ENCODE peak calls at places on chromosomes 3 and 15, in five cellular contexts. A is ELR, E is neuronal stem cell, M is foreskin melanocyte, T is fibroblast of pulmonary artery. D is an unnamed sample.

GRCh38 chr3:20047341-20047779 is 7.1 kb downstream of the KAT2B start:
- DNase-seq in A (no peak), E (no peak), M (no peak), T (no peak), D (no peak)

GRCh38 chr3:194095464-194095863 is 40.5 kb upstream of the HES1 start:
- DNase-seq in A (no peak), E (no peak), M (peak; percentile 69), T (peak; percentile 23), D (peak; percentile 62)

GRCh38 chr3:127588675-127589577 is 1.6 kb downstream of the TPRA1 start:
- DNase-seq in A (peak; percentile 93), E (no peak), M (peak; percentile 30), T (peak; percentile 57), D (peak; percentile 13)

GRCh38 chr3:15271785-15272381 is 60.5 kb downstream of the SH3BP5 start:
- DNase-seq in A (no peak), E (no peak), M (no peak), T (no peak), D (no peak)

GRCh38 chr3:171695476-171695875 is 114.8 kb downstream of the PLD1 start:
- DNase-seq in A (no peak), E (no peak), M (no peak), T (peak; percentile 62), D (no peak)

GRCh38 chr3:60140160-60140559 is 1090.3 kb upstream of the CFAP20DC start:
- DNase-seq in A (no peak), E (no peak), M (no peak), T (no peak), D (no peak)

GRCh38 chr15:57496946-57497944 is 94.5 kb upstream of the MYZAP start:
- DNase-seq in A (no peak), E (no peak), M (no peak), T (no peak), D (no peak)

GRCh38 chr3:126208618-126209256 is 28.4 kb upstream of the ALDH1L1 start:
- DNase-seq in A (peak; percentile 97), E (no peak), M (peak; percentile 96), T (peak; percentile 96), D (peak; percentile 27)

GRCh38 chr3:152362086-152362485 is 93.4 kb downstream of the MBNL1 start:
- DNase-seq in A (no peak), E (no peak), M (no peak), T (no peak), D (no peak)

GRCh38 chr3:52193059-52193458 is 4.9 kb upstream of the ALAS1 start:
- DNase-seq in A (peak; percentile 79), E (no peak), M (peak; percentile 6), T (peak; percentile 40), D (no peak)

GRCh38 chr3:5787863-5788488 is 600.5 kb downstream of the EDEM1 start:
- DNase-seq in A (no peak), E (peak; percentile 24), M (peak; percentile 1), T (no peak), D (no peak)

GRCh38 chr3:177402533-177402932 is 205.3 kb upstream of the TBL1XR1 start:
- DNase-seq in A (no peak), E (no peak), M (no peak), T (no peak), D (no peak)

GRCh38 chr15:31034152-31034551 is 42.7 kb upstream of the MTMR10 start:
- DNase-seq in A (no peak), E (no peak), M (no peak), T (no peak), D (no peak)

GRCh38 chr15:75182187-75183131 is 19.2 kb upstream of the C15orf39 start:
- DNase-seq in A (peak; percentile 18), E (no peak), M (peak; percentile 52), T (peak; percentile 29), D (no peak)

GRCh38 chr3:11944052-11944673 is 60.0 kb upstream of the SYN2 start:
- DNase-seq in A (peak; percentile 42), E (no peak), M (peak; percentile 7), T (peak; percentile 32), D (peak; percentile 42)

GRCh38 chr15:25169318-25169717 is 214.5 kb downstream of the SNRPN start:
- DNase-seq in A (no peak), E (no peak), M (no peak), T (no peak), D (no peak)

GRCh38 chr15:87704276-87704675 is 552.3 kb downstream of the NTRK3 start:
- DNase-seq in A (no peak), E (no peak), M (no peak), T (no peak), D (no peak)

GRCh38 chr3:184546252-184546651 is 15.3 kb upstream of the EPHB3 start:
- DNase-seq in A (no peak), E (no peak), M (no peak), T (no peak), D (no peak)

GRCh38 chr3:195549931-195550519 is 6.9 kb upstream of the PPP1R2 start:
- DNase-seq in A (no peak), E (no peak), M (no peak), T (no peak), D (peak; percentile 18)

GRCh38 chr15:40100947-40101905 is 7.5 kb downstream of the BMF start:
- DNase-seq in A (no peak), E (no peak), M (no peak), T (no peak), D (no peak)

GRCh38 chr3:15511156-15511555 is 10.3 kb downstream of the COLQ start:
- DNase-seq in A (no peak), E (no peak), M (no peak), T (no peak), D (no peak)

GRCh38 chr15:83569341-83569740 is 84.6 kb upstream of the ADAMTSL3 start:
- DNase-seq in A (no peak), E (no peak), M (no peak), T (no peak), D (no peak)

GRCh38 chr3:46925585-46925934 is 48.0 kb downstream of the PTH1R start:
- DNase-seq in A (no peak), E (no peak), M (no peak), T (no peak), D (no peak)

GRCh38 chr3:77038468-77038927 is 1.4 kb upstream of the ROBO2 start:
- DNase-seq in A (peak; percentile 78), E (peak; percentile 85), M (peak; percentile 73), T (peak; percentile 88), D (peak; percentile 67)

GRCh38 chr3:13501958-13502790 is 22.1 kb downstream of the HDAC11 start:
- DNase-seq in A (no peak), E (no peak), M (no peak), T (no peak), D (no peak)

GRCh38 chr3:13287833-13288232 is 132.3 kb downstream of the NUP210 start:
- DNase-seq in A (no peak), E (no peak), M (no peak), T (no peak), D (no peak)

GRCh38 chr3:184284696-184285095 is 8.9 kb downstream of the ECE2 start:
- DNase-seq in A (peak; percentile 76), E (peak; percentile 41), M (peak; percentile 39), T (peak; percentile 85), D (peak; percentile 81)

GRCh38 chr3:183548262-183548769 is 7.2 kb downstream of the KLHL6 start:
- DNase-seq in A (peak; percentile 82), E (peak; percentile 66), M (peak; percentile 81), T (peak; percentile 83), D (peak; percentile 94)

GRCh38 chr3:180284331-180285110 is 247.8 kb upstream of the PEX5L start:
- DNase-seq in A (peak; percentile 63), E (no peak), M (no peak), T (no peak), D (no peak)

GRCh38 chr3:197613187-197613586 is 57.4 kb upstream of the BDH1 start:
- DNase-seq in A (no peak), E (no peak), M (no peak), T (no peak), D (no peak)

GRCh38 chr3:141552440-141552991 is 65.7 kb downstream of the RASA2 start:
- DNase-seq in A (no peak), E (no peak), M (no peak), T (no peak), D (peak; percentile 24)

GRCh38 chr3:153348457-153349137 is 186.6 kb downstream of the RAP2B start:
- DNase-seq in A (peak; percentile 48), E (no peak), M (peak; percentile 88), T (no peak), D (no peak)

GRCh38 chr3:148178508-148178907 is 519.2 kb upstream of the AGTR1 start:
- DNase-seq in A (no peak), E (no peak), M (peak; percentile 79), T (peak; percentile 29), D (peak; percentile 14)

GRCh38 chr3:174439621-174440349 is 419.3 kb upstream of the NAALADL2 start:
- DNase-seq in A (peak; percentile 97), E (no peak), M (peak; percentile 97), T (peak; percentile 96), D (peak; percentile 84)

GRCh38 chr3:134036291-134036690 is 6.6 kb upstream of the SLCO2A1 start:
- DNase-seq in A (no peak), E (no peak), M (no peak), T (no peak), D (no peak)

GRCh38 chr3:56985460-56986327 is 74.8 kb upstream of the SPATA12 start:
- DNase-seq in A (no peak), E (no peak), M (no peak), T (no peak), D (no peak)

D was measured in endothelial cell of umbilical vein.